ENCODE peak calls at places on chromosome 11, in eight cellular contexts. R is foreskin fibroblast; H is heart right ventricle; T is AG04450; A is fibroblast of mammary gland; E is small intestine; F is transverse colon; C is naive thymus-derived CD4-positive, alpha-beta T cell. Q is an unnamed sample.

GRCh38 chr11:9977554-9977953 is 313.7 kb downstream of the SWAP70 start:
- DNase-seq in R (no peak), H (no peak), T (no peak), A (no peak), E (no peak), F (no peak), C (no peak), Q (no peak)

GRCh38 chr11:26109658-26110393 is 222.1 kb upstream of the ANO3 start:
- DNase-seq in R (no peak), H (no peak), T (no peak), A (no peak), E (no peak), F (no peak), C (no peak), Q (no peak)

GRCh38 chr11:22193348-22194051 is 615 bp downstream of the ANO5 start:
- DNase-seq in R (no peak), H (peak), T (no peak), A (no peak), E (peak), F (peak), C (no peak), Q (no peak)

GRCh38 chr11:1082728-1083620 is 8.3 kb downstream of the MUC2 start:
- DNase-seq in R (no peak), H (no peak), T (no peak), A (no peak), E (no peak), F (no peak), C (no peak), Q (no peak)

GRCh38 chr11:116062526-116063171 is 558.4 kb upstream of the CADM1 start:
- DNase-seq in R (no peak), H (no peak), T (no peak), A (no peak), E (peak), F (no peak), C (no peak), Q (no peak)

GRCh38 chr11:65793625-65794400 is 7.0 kb downstream of the OVOL1 start:
- DNase-seq in R (no peak), H (no peak), T (no peak), A (no peak), E (peak), F (peak), C (no peak), Q (no peak)

GRCh38 chr11:35343033-35343598 is 76.2 kb downstream of the SLC1A2 start:
- DNase-seq in R (no peak), H (no peak), T (no peak), A (no peak), E (peak), F (no peak), C (peak), Q (no peak)

GRCh38 chr11:119351232-119351631 is 4.7 kb upstream of the MFRP start:
- DNase-seq in R (no peak), H (no peak), T (no peak), A (no peak), E (no peak), F (no peak), C (no peak), Q (no peak)

GRCh38 chr11:65822760-65823528 is 10.8 kb upstream of the SNX32 start:
- DNase-seq in R (no peak), H (no peak), T (no peak), A (no peak), E (peak), F (peak), C (no peak), Q (no peak)

GRCh38 chr11:133343951-133344350 is 188.3 kb downstream of the OPCML start:
- DNase-seq in R (no peak), H (no peak), T (no peak), A (no peak), E (no peak), F (no peak), C (no peak), Q (no peak)

GRCh38 chr11:117203069-117203407 is 3.9 kb downstream of the TAGLN start:
- DNase-seq in R (no peak), H (no peak), T (no peak), A (no peak), E (no peak), F (no peak), C (no peak), Q (no peak)

GRCh38 chr11:117202386-117203068 is 3.4 kb downstream of the TAGLN start:
- DNase-seq in R (no peak), H (no peak), T (no peak), A (no peak), E (no peak), F (no peak), C (no peak), Q (no peak)

GRCh38 chr11:117200813-117201515 is 1.8 kb downstream of the TAGLN start:
- DNase-seq in R (no peak), H (no peak), T (no peak), A (peak), E (no peak), F (no peak), C (no peak), Q (no peak)

GRCh38 chr11:117201516-117201866 is 2.3 kb downstream of the TAGLN start:
- DNase-seq in R (no peak), H (no peak), T (no peak), A (no peak), E (no peak), F (no peak), C (no peak), Q (no peak)

GRCh38 chr11:117201906-117202305 is 2.7 kb downstream of the TAGLN start:
- DNase-seq in R (no peak), H (no peak), T (no peak), A (peak), E (no peak), F (no peak), C (no peak), Q (no peak)
- H3K4me3 ChIP-seq in R (peak), H (peak), T (peak), A (no peak), E (no peak), F (peak), C (no peak), Q (no peak)

GRCh38 chr11:48005878-48006277 is 25.5 kb downstream of the PTPRJ start:
- DNase-seq in R (no peak), H (no peak), T (no peak), A (no peak), E (no peak), F (no peak), C (no peak), Q (no peak)

GRCh38 chr11:48005133-48005532 is 24.8 kb downstream of the PTPRJ start:
- DNase-seq in R (no peak), H (no peak), T (no peak), A (peak), E (no peak), F (no peak), C (peak), Q (no peak)

GRCh38 chr11:48004456-48004855 is 24.1 kb downstream of the PTPRJ start:
- DNase-seq in R (no peak), H (no peak), T (no peak), A (no peak), E (no peak), F (no peak), C (no peak), Q (no peak)

GRCh38 chr11:48007677-48008076 is 27.3 kb downstream of the PTPRJ start:
- DNase-seq in R (no peak), H (no peak), T (no peak), A (no peak), E (no peak), F (no peak), C (no peak), Q (no peak)

DNA sequence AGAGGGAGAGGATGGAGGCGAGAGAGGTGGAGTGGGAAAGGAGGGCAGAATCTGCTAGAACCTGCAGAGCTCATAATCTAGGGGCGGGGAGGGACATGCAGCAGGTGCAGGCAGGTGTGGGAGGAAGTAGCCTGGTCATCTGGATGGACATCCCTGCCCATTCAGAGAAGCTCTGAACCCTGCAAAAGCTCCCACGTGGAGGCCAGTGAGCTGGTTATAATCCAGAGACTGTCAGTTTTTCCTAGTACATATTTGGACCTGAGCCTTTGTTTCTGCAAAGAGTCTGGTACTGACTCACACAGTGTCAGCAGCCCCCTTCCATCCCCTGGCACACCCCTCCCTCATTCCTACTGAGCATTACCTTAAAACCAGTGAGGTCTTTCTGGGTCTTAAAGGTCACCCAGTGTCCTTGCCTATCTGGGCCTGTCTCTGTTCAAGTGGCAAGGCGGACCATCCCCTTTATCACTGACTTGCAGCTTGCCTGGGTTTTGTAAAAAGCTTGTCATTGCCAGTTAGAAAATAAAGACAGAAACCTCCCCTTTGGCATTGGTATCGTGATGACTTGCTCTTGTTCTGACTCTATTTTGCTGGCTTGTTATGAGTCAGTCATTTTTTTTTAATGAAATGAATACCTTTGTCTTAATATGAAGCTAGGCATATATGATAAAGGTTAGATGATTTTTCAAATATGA is 26.1 kb downstream of the PTPRJ start:
- DNase-seq in R (peak), H (no peak), T (no peak), A (peak), E (no peak), F (no peak), C (no peak), Q (no peak)
- H3K4me3 ChIP-seq in R (no peak), H (no peak), T (no peak), A (no peak), E (no peak), F (no peak), C (peak), Q (no peak)

GRCh38 chr11:59559886-59560285 is 48.5 kb downstream of the OR4D9 start:
- DNase-seq in R (no peak), H (no peak), T (no peak), A (no peak), E (no peak), F (no peak), C (no peak), Q (no peak)
- H3K4me3 ChIP-seq in R (peak), H (peak), T (peak), A (no peak), E (no peak), F (no peak), C (peak), Q (peak)

GRCh38 chr11:14541180-14541579 is 21.0 kb upstream of the PSMA1 start:
- DNase-seq in R (no peak), H (no peak), T (no peak), A (peak), E (no peak), F (no peak), C (no peak), Q (no peak)
- H3K4me3 ChIP-seq in R (no peak), H (no peak), T (no peak), A (no peak), E (no peak), F (no peak), C (no peak), Q (no peak)

GRCh38 chr11:47948137-47948536 is 32.2 kb upstream of the PTPRJ start:
- DNase-seq in R (no peak), H (no peak), T (no peak), A (no peak), E (no peak), F (no peak), C (no peak), Q (no peak)

GRCh38 chr11:47943721-47944554 is 36.4 kb upstream of the PTPRJ start:
- DNase-seq in R (no peak), H (no peak), T (no peak), A (no peak), E (no peak), F (no peak), C (no peak), Q (no peak)

GRCh38 chr11:47941907-47942558 is 38.3 kb upstream of the PTPRJ start:
- DNase-seq in R (no peak), H (no peak), T (no peak), A (no peak), E (no peak), F (no peak), C (no peak), Q (no peak)

GRCh38 chr11:47946682-47947575 is 33.4 kb upstream of the PTPRJ start:
- DNase-seq in R (peak), H (peak), T (peak), A (peak), E (peak), F (peak), C (peak), Q (peak)

GRCh38 chr11:47944555-47945128 is 35.7 kb upstream of the PTPRJ start:
- DNase-seq in R (no peak), H (no peak), T (no peak), A (no peak), E (no peak), F (no peak), C (no peak), Q (no peak)
- H3K4me3 ChIP-seq in R (no peak), H (no peak), T (no peak), A (no peak), E (no peak), F (no peak), C (no peak), Q (no peak)